ENCODE peak calls at places on chromosomes 13 and 19, in six cellular contexts. C is NCI-H446; O is CD4-positive, alpha-beta memory T cell; X is mammary epithelial cell; V is sciatic nerve; K is stimulated activated CD4-positive, alpha-beta T cell treated with anti-CD3 and anti-CD28 coated beads, Interleukin-1b, Interleukin-23, amount 100 ng/mL, for 4 hours. P is an unnamed sample.

GRCh38 chr19:27966390-27966816 is 1246.5 kb downstream of the UQCRFS1 start:
- DNase-seq in V (no peak), K (no peak), C (peak; percentile 18), O (no peak), X (no peak), P (no peak)

GRCh38 chr13:100363874-100364273 is 224.7 kb downstream of the GGACT start:
- DNase-seq in C (no peak), K (no peak), V (no peak), O (no peak), X (peak; percentile 6), P (no peak)

GRCh38 chr13:57624565-57625435 is 6.7 kb upstream of the PCDH17 start:
- DNase-seq in V (no peak), O (no peak), C (peak; percentile 21), X (peak; percentile 34), K (no peak), P (no peak)

GRCh38 chr19:1823020-1823419 is 10.9 kb upstream of the ATP8B3 start:
- DNase-seq in O (no peak), C (no peak), V (no peak), K (no peak), X (no peak), P (no peak)

GRCh38 chr19:45999653-46000121 is 4.4 kb downstream of the CCDC61 start:
- DNase-seq in V (no peak), K (no peak), X (no peak), O (peak; percentile 50), C (no peak), P (no peak)

GRCh38 chr13:44768233-44768632 is 192.1 kb upstream of the TSC22D1 start:
- DNase-seq in K (peak; percentile 21), C (no peak), O (peak; percentile 73), X (no peak), V (no peak), P (no peak)

GRCh38 chr13:57653229-57653994 is 21.9 kb downstream of the PCDH17 start:
- DNase-seq in X (no peak), K (no peak), O (no peak), C (no peak), V (no peak), P (no peak)

GRCh38 chr13:109148243-109148642 is 518.8 kb downstream of the MYO16 start:
- DNase-seq in K (no peak), O (no peak), V (no peak), C (no peak), X (peak; percentile 86), P (no peak)

GRCh38 chr19:38122402-38123093 is 101.5 kb downstream of the DPF1 start:
- DNase-seq in K (no peak), O (no peak), X (no peak), C (no peak), V (no peak), P (no peak)